ENCODE peak calls at places on chromosomes 4 and X, in seven cellular contexts. N is WTC11, Y is bronchial epithelial cell, W is PC-9, M is AG09309, O is fibroblast of lung, U is astrocyte of the spinal cord. V is an unnamed sample.

GRCh38 chrX:24082446-24082845 is 27.7 kb downstream of the EIF2S3 start:
- DNase-seq in N (no peak), Y (no peak), W (no peak), M (no peak), O (no peak), U (no peak), V (no peak)

GRCh38 chrX:107825698-107826285 is at the start of gene MID2:
- DNase-seq in N (peak; percentile 58), Y (peak; percentile 57), W (peak; percentile 74), M (no peak), O (peak; percentile 30), U (peak; percentile 28), V (no peak)

GRCh38 chr4:70734168-70734954 is 12.6 kb downstream of the RUFY3 start:
- DNase-seq in N (no peak), Y (peak; percentile 59), W (no peak), M (no peak), O (peak; percentile 52), U (peak; percentile 54), V (peak; percentile 47)

GRCh38 chrX:21973321-21974010 is 33.0 kb downstream of the SMS start:
- DNase-seq in N (no peak), Y (no peak), W (peak; percentile 69), M (no peak), O (no peak), U (no peak), V (no peak)

GRCh38 chr4:168560835-168561210 is 64.0 kb downstream of the PALLD start:
- DNase-seq in N (no peak), Y (no peak), W (no peak), M (no peak), O (no peak), U (no peak), V (no peak)

GRCh38 chr4:65599335-65599734 is 71.0 kb downstream of the EPHA5 start:
- DNase-seq in N (no peak), Y (peak; percentile 70), W (no peak), M (no peak), O (no peak), U (peak; percentile 50), V (peak; percentile 37)

GRCh38 chrX:71098302-71098701 is 2.7 kb downstream of the FOXO4 start:
- DNase-seq in N (peak; percentile 41), Y (peak; percentile 13), W (no peak), M (no peak), O (peak; percentile 46), U (peak; percentile 29), V (no peak)

GRCh38 chrX:136880452-136881013 is at the start of gene RBMX:
- DNase-seq in N (peak; percentile 86), Y (peak; percentile 78), W (peak; percentile 81), M (peak; percentile 79), O (peak; percentile 97), U (peak; percentile 93), V (peak; percentile 62)

GRCh38 chrX:155009994-155010472 is 12.5 kb downstream of the F8 start:
- DNase-seq in N (no peak), Y (no peak), W (no peak), M (no peak), O (no peak), U (no peak), V (no peak)

GRCh38 chr4:16707874-16708273 is 190.6 kb downstream of the LDB2 start:
- DNase-seq in N (no peak), Y (no peak), W (no peak), M (peak; percentile 47), O (peak; percentile 35), U (peak; percentile 27), V (no peak)

GRCh38 chr4:102007959-102008425 is 217.5 kb downstream of the BANK1 start:
- DNase-seq in N (no peak), Y (no peak), W (no peak), M (no peak), O (no peak), U (no peak), V (no peak)

GRCh38 chrX:47191331-47191730 is 2.3 kb upstream of the UBA1 start:
- DNase-seq in N (peak; percentile 17), Y (peak; percentile 63), W (no peak), M (no peak), O (no peak), U (no peak), V (no peak)

GRCh38 chr4:104966349-104967033 is 180.2 kb upstream of the TET2 start:
- DNase-seq in N (no peak), Y (peak; percentile 82), W (peak; percentile 62), M (no peak), O (peak; percentile 21), U (no peak), V (peak; percentile 62)

DNA sequence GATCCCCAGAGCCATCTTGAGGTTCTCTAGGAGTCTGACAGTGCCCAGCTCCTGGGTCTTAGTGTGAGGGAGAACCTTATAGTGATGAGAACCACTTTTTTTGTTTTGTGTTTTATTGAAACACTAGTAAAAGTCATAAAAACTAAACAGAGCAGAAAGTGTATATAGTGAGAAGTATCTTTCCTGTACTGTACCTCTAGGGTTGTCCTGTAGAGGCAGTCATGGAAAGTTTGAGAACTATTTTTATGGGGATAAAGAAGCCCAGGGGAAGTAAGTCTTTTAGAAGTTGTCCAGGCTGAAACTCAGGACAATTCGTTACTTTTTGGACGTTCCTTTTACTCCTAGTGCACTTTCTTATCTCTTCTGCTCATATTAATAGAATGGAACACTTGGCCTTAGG is 40.9 kb downstream of the ADH5 start:
- DNase-seq in N (no peak), Y (no peak), W (no peak), M (no peak), O (no peak), U (no peak), V (no peak)
- TF ChIP-seq CTCF in N (no peak), Y (no peak), W (no peak), M (no peak), O (no peak), U (peak; percentile 6), V (no peak)

GRCh38 chrX:40158036-40158706 is 60.4 kb upstream of the BCOR start:
- DNase-seq in N (peak; percentile 54), Y (no peak), W (no peak), M (no peak), O (no peak), U (no peak), V (no peak)
- TF ChIP-seq CTCF in N (no peak), Y (no peak), W (no peak), M (peak; percentile 9), O (no peak), U (peak; percentile 25), V (peak; percentile 43)

DNA sequence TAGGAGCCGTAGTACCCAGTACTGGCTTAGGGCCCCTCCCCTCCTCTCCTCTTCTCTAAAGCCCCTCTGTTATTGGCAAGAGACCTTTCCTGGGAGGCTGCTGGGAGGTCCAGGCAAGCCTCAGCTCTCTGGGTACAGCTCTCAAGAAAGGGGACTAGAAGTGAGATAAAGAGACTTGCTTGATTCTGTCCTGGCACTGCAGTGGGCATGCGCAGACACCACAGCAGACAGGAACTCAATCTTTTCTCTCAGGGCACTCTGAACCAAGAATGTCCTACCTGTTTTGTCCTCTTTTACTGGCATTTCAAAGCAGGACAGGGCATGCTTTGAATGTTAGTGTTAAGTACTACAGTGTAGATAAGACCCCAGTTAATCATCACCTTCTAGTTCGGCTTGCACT is 74.9 kb downstream of the NYX start:
- DNase-seq in N (no peak), Y (peak; percentile 29), W (no peak), M (no peak), O (no peak), U (no peak), V (no peak)
- TF ChIP-seq CTCF in N (no peak), Y (no peak), W (no peak), M (no peak), O (no peak), U (no peak), V (no peak)

DNA sequence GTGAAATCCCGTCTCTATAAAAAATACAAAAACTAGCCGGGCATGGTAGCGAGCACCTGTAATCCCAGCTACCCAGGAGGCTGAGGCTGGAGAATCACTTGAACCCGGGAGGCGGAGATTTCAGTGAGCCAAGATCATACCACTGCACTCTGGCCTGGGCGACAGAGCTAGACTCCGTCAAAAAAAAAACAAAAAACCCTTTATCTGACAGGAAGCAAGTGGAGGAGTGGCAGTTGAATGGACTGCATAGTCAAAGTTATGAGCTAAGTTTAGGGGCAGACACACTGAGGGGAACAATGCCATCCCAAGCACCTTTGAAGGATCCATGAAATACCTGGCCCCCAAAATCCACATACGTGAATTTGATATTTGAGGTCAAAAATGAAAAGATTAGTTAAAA is 7.5 kb upstream of the HPGDS start:
- DNase-seq in N (no peak), Y (no peak), W (no peak), M (no peak), O (no peak), U (no peak), V (no peak)
- TF ChIP-seq CTCF in N (no peak), Y (no peak), W (no peak), M (no peak), O (no peak), U (no peak), V (no peak)

GRCh38 chr4:159899596-159899995 is 796.7 kb downstream of the RAPGEF2 start:
- DNase-seq in N (no peak), Y (no peak), W (no peak), M (no peak), O (no peak), U (no peak), V (no peak)
- TF ChIP-seq CTCF in N (no peak), Y (no peak), W (no peak), M (no peak), O (no peak), U (no peak), V (no peak)